ENCODE peak calls at places on chromosomes 6 and 20, in ten cellular contexts. B, T, Z, K, P, Q, U, Y, D and E are unnamed samples. For H3K4me1 and H3K36me3, the result is how much of the 10 kb centered on the place peaks cover.

GRCh38 chr6:138592698-138593097 is 93.4 kb upstream of the NHSL1 start:
- DNase-seq in B (no peak), T (no peak), Z (no peak), K (peak), P (no peak), Q (no peak), U (no peak), Y (no peak), D (no peak), E (no peak)

GRCh38 chr20:20755227-20755626 is 42.8 kb upstream of the RALGAPA2 start:
- DNase-seq in B (no peak), T (no peak), Z (no peak), K (no peak), P (no peak), Q (no peak), U (no peak), Y (no peak), D (no peak), E (no peak)

GRCh38 chr6:81876977-81877376 is 124.5 kb upstream of the TENT5A start:
- DNase-seq in B (no peak), T (no peak), Z (no peak), K (peak), P (no peak), Q (no peak), U (peak), Y (no peak), D (no peak), E (no peak)

GRCh38 chr6:167108278-167108677 is 14.6 kb upstream of the CCR6 start:
- DNase-seq in B (no peak), T (no peak), Z (no peak), K (no peak), P (no peak), Q (no peak), U (no peak), Y (no peak), D (no peak), E (no peak)

GRCh38 chr6:138464085-138464484 is 35.2 kb downstream of the NHSL1 start:
- DNase-seq in B (no peak), T (no peak), Z (no peak), K (no peak), P (no peak), Q (no peak), U (no peak), Y (no peak), D (no peak), E (no peak)

GRCh38 chr6:154653853-154654252 is 79.4 kb upstream of the SCAF8 start:
- DNase-seq in B (no peak), T (no peak), Z (no peak), K (peak), P (peak), Q (no peak), U (peak), Y (peak), D (no peak), E (no peak)

GRCh38 chr20:40630723-40631631 is 58.1 kb downstream of the MAFB start:
- DNase-seq in B (no peak), T (no peak), Z (no peak), K (peak), P (no peak), Q (peak), U (no peak), Y (no peak), D (no peak), E (no peak)

GRCh38 chr20:45041464-45042337 is 59.2 kb downstream of the KCNS1 start:
- DNase-seq in B (no peak), T (no peak), Z (no peak), K (peak), P (no peak), Q (no peak), U (peak), Y (no peak), D (peak), E (no peak)

GRCh38 chr6:22880686-22881433 is 311.5 kb downstream of the HDGFL1 start:
- DNase-seq in B (peak), T (no peak), Z (no peak), K (peak), P (no peak), Q (no peak), U (peak), Y (no peak), D (no peak), E (no peak)

GRCh38 chr6:65566117-65566516 is 140.9 kb downstream of the EYS start:
- DNase-seq in B (no peak), T (no peak), Z (no peak), K (no peak), P (no peak), Q (no peak), U (no peak), Y (no peak), D (no peak), E (no peak)

GRCh38 chr6:170046786-170047626 is 243.9 kb downstream of the DLL1 start:
- DNase-seq in B (no peak), T (peak), Z (peak), K (peak), P (no peak), Q (peak), U (no peak), Y (peak), D (no peak), E (no peak)

GRCh38 chr6:160979063-160979708 is 12.4 kb upstream of the MAP3K4 start:
- DNase-seq in B (no peak), T (no peak), Z (no peak), K (no peak), P (peak), Q (no peak), U (peak), Y (no peak), D (no peak), E (no peak)

GRCh38 chr20:32439132-32439829 is 81.2 kb downstream of the ASXL1 start:
- DNase-seq in B (no peak), T (no peak), Z (no peak), K (no peak), P (no peak), Q (no peak), U (peak), Y (no peak), D (no peak), E (no peak)

GRCh38 chr20:45308078-45308778 is at the start of gene MATN4:
- DNase-seq in B (no peak), T (no peak), Z (peak), K (no peak), P (peak), Q (peak), U (no peak), Y (no peak), D (no peak), E (no peak)

GRCh38 chr6:37489697-37490336 is 9.9 kb downstream of the CCDC167 start:
- DNase-seq in B (no peak), T (no peak), Z (no peak), K (no peak), P (peak), Q (no peak), U (no peak), Y (no peak), D (peak), E (no peak)

GRCh38 chr20:46743088-46743487 is 33.6 kb downstream of the SLC2A10 start:
- DNase-seq in B (peak), T (no peak), Z (no peak), K (no peak), P (no peak), Q (no peak), U (no peak), Y (no peak), D (no peak), E (no peak)

GRCh38 chr20:46740214-46740609 is 30.8 kb downstream of the SLC2A10 start:
- DNase-seq in B (no peak), T (no peak), Z (no peak), K (no peak), P (no peak), Q (no peak), U (no peak), Y (no peak), D (no peak), E (no peak)

GRCh38 chr20:46741924-46742692 is 32.7 kb downstream of the SLC2A10 start:
- DNase-seq in B (no peak), T (no peak), Z (no peak), K (no peak), P (no peak), Q (no peak), U (no peak), Y (no peak), D (no peak), E (no peak)

GRCh38 chr20:46735436-46735835 is 26.0 kb downstream of the SLC2A10 start:
- DNase-seq in B (no peak), T (no peak), Z (no peak), K (no peak), P (no peak), Q (no peak), U (no peak), Y (no peak), D (no peak), E (no peak)

DNA sequence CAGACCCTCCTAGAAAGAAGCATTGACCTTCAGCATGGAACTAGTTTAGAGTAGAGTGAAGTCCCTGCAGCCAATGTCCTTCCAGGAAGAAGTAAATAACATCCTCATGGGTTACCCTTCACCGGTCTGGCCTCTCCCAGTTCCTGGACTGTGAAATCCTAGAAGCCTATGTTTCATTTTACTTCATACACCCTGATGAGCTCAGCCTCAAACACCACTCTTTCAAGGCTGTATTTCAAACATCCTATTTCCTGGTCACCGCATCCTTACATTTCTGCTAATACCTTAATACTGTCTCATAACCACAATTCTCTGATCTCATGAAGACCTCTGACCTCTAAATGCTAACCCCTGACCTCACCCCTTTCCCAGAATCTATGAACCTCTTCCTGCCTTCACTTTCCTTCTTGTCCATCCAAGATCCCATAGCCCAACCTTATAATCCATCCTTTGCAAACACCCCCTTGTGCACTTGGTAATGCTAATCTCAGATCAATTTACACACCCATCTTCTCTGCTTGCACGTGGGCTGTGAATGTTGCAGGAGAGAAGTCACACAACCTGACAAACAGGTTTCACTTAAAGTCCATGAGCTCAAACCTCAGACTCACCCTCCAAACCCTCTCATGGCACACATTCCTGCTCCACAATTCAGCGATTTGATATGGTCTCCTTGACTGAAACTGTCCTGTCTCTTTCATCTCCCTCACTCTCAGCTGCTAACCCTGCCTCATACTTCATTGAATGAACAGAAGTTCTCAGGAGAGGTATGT is 30.2 kb downstream of the SLC2A10 start:
- DNase-seq in B (no peak), T (no peak), Z (no peak), K (peak), P (no peak), Q (no peak), U (no peak), Y (no peak), D (no peak), E (no peak)
- H3K27ac ChIP-seq in B (no peak), T (no peak), Z (no peak), K (peak), P (no peak), Q (no peak), U (no peak), Y (no peak), D (no peak), E (no peak)

GRCh38 chr20:48287552-48288170 is 502.4 kb upstream of the SULF2 start:
- DNase-seq in B (no peak), T (no peak), Z (no peak), K (peak), P (no peak), Q (no peak), U (no peak), Y (no peak), D (no peak), E (no peak)
- H3K4me1 ChIP-seq in B (under half), T (under half), Z (under half), K (under half), P (under half), Q (under half), U (under half), Y (under half), D (under half), E (under half)

DNA sequence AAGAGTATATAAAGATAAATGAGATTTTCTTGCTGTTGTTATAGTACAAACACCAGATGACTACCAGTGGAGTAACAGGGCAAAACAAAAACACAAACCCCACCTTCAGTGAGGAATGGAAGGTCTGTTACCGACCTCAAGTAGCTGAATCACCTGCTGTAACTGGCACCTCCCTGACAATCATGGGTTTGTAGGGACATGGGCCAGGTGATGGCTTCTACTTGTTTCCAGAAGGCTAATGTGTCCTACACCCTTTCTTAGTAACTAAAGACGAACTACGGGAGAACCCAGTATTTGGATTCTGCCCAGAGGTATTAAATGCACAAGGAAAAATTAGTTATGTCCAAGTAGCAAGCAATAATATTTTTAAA is 26.8 kb downstream of the SNX5 start:
- DNase-seq in B (no peak), T (no peak), Z (no peak), K (no peak), P (no peak), Q (no peak), U (no peak), Y (no peak), D (no peak), E (no peak)
- H3K36me3 ChIP-seq in B (under half), T (half or more), Z (under half), K (under half), P (under half), Q (under half), U (half or more), Y (half or more), D (under half), E (under half)

GRCh38 chr6:2792330-2792729 is 27.1 kb downstream of the WRNIP1 start:
- DNase-seq in B (no peak), T (no peak), Z (no peak), K (peak), P (no peak), Q (no peak), U (peak), Y (no peak), D (no peak), E (no peak)
- H3K27ac ChIP-seq in B (no peak), T (peak), Z (no peak), K (no peak), P (peak), Q (peak), U (no peak), Y (peak), D (no peak), E (no peak)

GRCh38 chr20:57247292-57247975 is 19.0 kb downstream of the BMP7 start:
- DNase-seq in B (no peak), T (no peak), Z (no peak), K (no peak), P (no peak), Q (no peak), U (no peak), Y (no peak), D (no peak), E (no peak)
- H3K4me1 ChIP-seq in B (under half), T (under half), Z (under half), K (under half), P (under half), Q (under half), U (under half), Y (under half), D (under half), E (under half)